ENCODE peak calls at places on chromosomes 12 and 14, in nine cellular contexts. B, C, F, Y, V, N, Z, R and J are unnamed samples.
A peak's percentile ranks its signal among the peaks of the same experiment; 100 is the strongest.

GRCh38 chr14:53888535-53889386 is 67.9 kb downstream of the BMP4 start:
- DNase-seq in Y (no peak), F (no peak), Z (no peak), R (no peak), B (no peak), N (no peak), C (no peak), V (no peak), J (no peak)

GRCh38 chr14:61588419-61588901 is 106.9 kb upstream of the HIF1A start:
- DNase-seq in C (peak; percentile 80), Z (peak; percentile 52), V (no peak), B (peak; percentile 47), R (no peak), N (no peak), Y (no peak), F (peak; percentile 60), J (peak; percentile 69)

GRCh38 chr14:104441275-104442106 is 138.1 kb upstream of the C14orf180 start:
- DNase-seq in R (no peak), B (no peak), C (no peak), Z (no peak), V (peak; percentile 28), Y (no peak), F (no peak), N (no peak), J (no peak)

GRCh38 chr12:84508943-84509342 is 403.7 kb downstream of the SLC6A15 start:
- DNase-seq in Z (no peak), V (no peak), C (no peak), Y (no peak), N (no peak), F (no peak), R (no peak), B (no peak), J (no peak)

GRCh38 chr12:82682851-82683261 is 3.9 kb upstream of the TMTC2 start:
- DNase-seq in Z (no peak), R (no peak), N (no peak), C (no peak), Y (no peak), F (peak; percentile 21), B (no peak), V (no peak), J (no peak)

GRCh38 chr14:94132285-94132887 is 3.0 kb upstream of the IFI27L2 start:
- DNase-seq in N (peak; percentile 70), R (no peak), C (peak; percentile 77), B (peak; percentile 66), F (peak; percentile 75), Z (no peak), Y (peak; percentile 80), V (peak; percentile 59), J (peak; percentile 79)

GRCh38 chr12:125185311-125185739 is 120.1 kb downstream of the AACS start:
- DNase-seq in C (no peak), F (no peak), N (peak; percentile 45), V (no peak), Z (no peak), Y (peak; percentile 83), B (no peak), R (no peak), J (no peak)

GRCh38 chr12:57726884-57727757 is 11.4 kb downstream of the AGAP2 start:
- DNase-seq in B (peak; percentile 47), Z (no peak), C (peak; percentile 33), R (peak; percentile 66), V (no peak), F (peak; percentile 44), N (peak; percentile 52), Y (peak; percentile 40), J (no peak)

GRCh38 chr14:75972729-75973480 is 8.9 kb downstream of the TGFB3 start:
- DNase-seq in C (no peak), V (no peak), F (no peak), Y (no peak), N (peak; percentile 54), Z (no peak), R (no peak), B (no peak), J (no peak)

GRCh38 chr12:117587646-117588287 is 226.3 kb upstream of the NOS1 start:
- DNase-seq in N (peak; percentile 67), Z (peak; percentile 33), C (peak; percentile 9), B (peak; percentile 66), V (peak; percentile 51), F (no peak), Y (peak; percentile 78), R (peak; percentile 64), J (peak; percentile 25)

GRCh38 chr12:1716215-1716862 is 25.5 kb downstream of the ADIPOR2 start:
- DNase-seq in R (no peak), F (peak; percentile 27), B (no peak), Z (no peak), Y (no peak), V (no peak), C (no peak), N (no peak), J (no peak)

GRCh38 chr14:51744372-51745150 is 92.9 kb downstream of the FRMD6 start:
- DNase-seq in B (no peak), C (no peak), N (no peak), Y (no peak), V (no peak), F (no peak), R (no peak), Z (no peak), J (no peak)

GRCh38 chr14:59483360-59483759 is 848 bp downstream of the L3HYPDH start:
- DNase-seq in F (peak; percentile 89), C (peak; percentile 77), Z (no peak), B (no peak), R (no peak), N (peak; percentile 28), V (no peak), Y (no peak), J (peak; percentile 80)

GRCh38 chr12:3004655-3005565 is 45.7 kb downstream of the TEAD4 start:
- DNase-seq in V (no peak), C (no peak), Z (no peak), B (no peak), F (no peak), R (no peak), Y (no peak), N (peak; percentile 77), J (no peak)
- TF ChIP-seq CTCF in V (no peak), C (peak; percentile 28), Z (no peak), B (no peak), F (peak; percentile 14), R (no peak), Y (peak; percentile 43), N (peak; percentile 78), J (peak; percentile 36)

GRCh38 chr12:120495189-120495722 is 657 bp upstream of the DYNLL1 start:
- DNase-seq in C (no peak), B (no peak), N (no peak), Z (no peak), Y (peak; percentile 35), V (peak; percentile 29), R (no peak), F (no peak), J (no peak)

GRCh38 chr12:120498870-120499515 is 3.1 kb downstream of the DYNLL1 start:
- DNase-seq in Z (no peak), F (no peak), Y (no peak), R (no peak), N (no peak), V (no peak), C (no peak), B (no peak), J (no peak)

GRCh38 chr12:120497524-120498150 is 1.7 kb downstream of the DYNLL1 start:
- DNase-seq in Z (no peak), Y (no peak), C (no peak), F (peak; percentile 22), R (no peak), N (no peak), V (no peak), B (no peak), J (peak; percentile 38)

GRCh38 chr12:120496353-120497340 is 734 bp downstream of the DYNLL1 start:
- DNase-seq in B (peak; percentile 59), V (peak; percentile 61), F (peak; percentile 65), N (peak; percentile 55), Z (peak; percentile 73), C (peak; percentile 51), Y (peak; percentile 84), R (peak; percentile 79), J (peak; percentile 50)

DNA sequence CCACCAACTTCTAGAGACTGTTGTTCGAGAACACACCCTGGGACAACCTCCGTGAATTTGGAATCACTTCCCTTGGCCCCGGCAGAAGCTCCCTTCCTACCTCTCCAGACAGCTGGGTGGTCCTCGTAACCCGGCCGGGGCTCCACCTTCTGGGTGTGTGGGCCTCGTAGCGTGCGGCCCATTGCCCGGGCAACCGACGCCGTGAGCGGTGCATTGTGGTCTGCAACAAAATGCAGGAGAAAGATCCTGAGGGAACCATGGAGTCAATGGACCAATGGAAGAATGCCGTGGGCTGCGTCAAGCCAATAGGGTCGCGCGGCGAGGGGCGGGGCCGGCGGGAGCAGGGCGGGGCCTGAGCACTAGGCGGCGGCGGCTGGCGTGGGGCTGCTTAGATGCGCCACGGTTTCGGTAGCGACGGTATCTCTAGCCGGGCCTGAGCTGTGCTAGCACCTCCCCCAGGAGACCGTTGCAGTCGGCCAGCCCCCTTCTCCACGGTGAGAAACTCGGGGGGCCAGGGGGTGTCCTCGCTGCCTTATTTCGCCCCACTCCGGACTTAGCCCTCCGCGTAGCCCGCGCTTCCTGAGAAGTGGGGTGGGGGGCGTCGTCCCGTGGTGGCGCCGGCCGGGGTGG is at the start of gene DYNLL1:
- DNase-seq in V (peak; percentile 96), F (peak; percentile 94), Y (peak; percentile 98), R (peak; percentile 96), N (peak; percentile 96), C (peak; percentile 94), B (peak; percentile 98), Z (peak; percentile 94), J (peak; percentile 97)
- H3K4me3 ChIP-seq in V (peak within 1 kb of the TSS; percentile 89), F (peak within 1 kb of the TSS; percentile 96), Y (peak within 1 kb of the TSS; percentile 86), R (peak within 1 kb of the TSS; percentile 93), N (peak within 1 kb of the TSS; percentile 64), C (peak within 1 kb of the TSS; percentile 96), B (peak within 1 kb of the TSS; percentile 92), Z (peak within 1 kb of the TSS; percentile 84), J (peak within 1 kb of the TSS; percentile 94)

GRCh38 chr12:42584539-42585174 is 4.9 kb downstream of the PRICKLE1 start:
- DNase-seq in V (no peak), B (no peak), C (peak; percentile 24), Z (no peak), R (no peak), F (peak; percentile 34), Y (no peak), N (no peak), J (no peak)

GRCh38 chr12:42587564-42588307 is 1.8 kb downstream of the PRICKLE1 start:
- DNase-seq in V (no peak), R (no peak), Z (no peak), F (no peak), Y (no peak), B (no peak), C (no peak), N (no peak), J (no peak)

GRCh38 chr12:42585175-42585845 is 4.2 kb downstream of the PRICKLE1 start:
- DNase-seq in V (no peak), B (no peak), N (no peak), R (no peak), Z (no peak), F (no peak), C (no peak), Y (no peak), J (no peak)

GRCh38 chr12:42585846-42586226 is 3.7 kb downstream of the PRICKLE1 start:
- DNase-seq in Y (no peak), V (no peak), F (no peak), B (no peak), N (no peak), C (no peak), R (no peak), Z (no peak), J (no peak)

GRCh38 chr12:42586268-42586667 is 3.3 kb downstream of the PRICKLE1 start:
- DNase-seq in Y (no peak), F (no peak), B (no peak), V (no peak), R (no peak), N (no peak), Z (no peak), C (no peak), J (no peak)
- TF ChIP-seq CTCF in Y (no peak), F (peak; percentile 30), B (no peak), V (no peak), R (no peak), N (no peak), Z (no peak), C (peak; percentile 50), J (peak; percentile 29)

GRCh38 chr14:102236026-102236425 is 68.9 kb downstream of the MOK start:
- DNase-seq in B (no peak), Z (no peak), C (no peak), F (no peak), V (no peak), R (no peak), N (no peak), Y (no peak), J (no peak)
- H3K4me3 ChIP-seq in B (no peak overlapping the region), Z (no peak overlapping the region), C (no peak overlapping the region), F (no peak overlapping the region), V (no peak overlapping the region), R (no peak overlapping the region), N (no peak overlapping the region), Y (no peak overlapping the region), J (no peak overlapping the region)